ENCODE peak calls at places on chromosomes 11 and 22, in seven cellular contexts. Q is astrocyte of the spinal cord, N is endothelial cell of umbilical vein, R is tibial artery, K is fibroblast of villous mesenchyme, D is adrenal gland, F is testis. H is an unnamed sample.

GRCh38 chr22:46661221-46661851 is 41.1 kb downstream of the GRAMD4 start:
- DNase-seq in R (no peak), F (no peak), K (peak; percentile 45), D (peak; percentile 90), Q (peak; percentile 51), N (no peak), H (no peak)

GRCh38 chr11:111719379-111719778 is 46.8 kb downstream of the PPP2R1B start:
- DNase-seq in R (no peak), Q (peak; percentile 42), D (no peak), K (no peak), F (no peak), N (peak; percentile 46), H (peak; percentile 13)

GRCh38 chr22:35380013-35380412 is 883 bp upstream of the HMOX1 start:
- DNase-seq in F (no peak), N (peak; percentile 32), R (no peak), D (peak; percentile 69), K (no peak), Q (no peak), H (no peak)

GRCh38 chr11:128889657-128890213 is 1.4 kb upstream of the KCNJ5 start:
- DNase-seq in N (no peak), Q (no peak), R (no peak), F (no peak), D (no peak), K (no peak), H (no peak)

GRCh38 chr11:15765530-15765929 is 590.8 kb downstream of the SOX6 start:
- DNase-seq in F (no peak), N (no peak), R (no peak), D (no peak), Q (no peak), K (no peak), H (no peak)

GRCh38 chr11:6855971-6856542 is 6.8 kb upstream of the OR10A2 start:
- DNase-seq in D (no peak), Q (peak; percentile 8), F (no peak), N (no peak), K (peak; percentile 31), R (no peak), H (peak; percentile 13)

GRCh38 chr11:9820260-9820659 is 156.4 kb downstream of the SWAP70 start:
- DNase-seq in F (peak; percentile 24), K (no peak), D (no peak), N (no peak), Q (no peak), R (peak; percentile 43), H (peak; percentile 40)

GRCh38 chr11:115645631-115646271 is 141.5 kb upstream of the CADM1 start:
- DNase-seq in K (no peak), Q (no peak), F (peak; percentile 91), R (no peak), N (no peak), D (no peak), H (no peak)

GRCh38 chr22:37032535-37033460 is 13.3 kb downstream of the MPST start:
- DNase-seq in R (peak; percentile 33), N (no peak), F (no peak), K (peak; percentile 93), D (no peak), Q (peak; percentile 36), H (peak; percentile 86)

GRCh38 chr11:66904981-66905521 is 48.2 kb downstream of the LRFN4 start:
- DNase-seq in F (no peak), D (no peak), K (no peak), N (no peak), Q (no peak), R (no peak), H (no peak)

GRCh38 chr22:23457586-23457985 is 122.5 kb downstream of the IGLL1 start:
- DNase-seq in Q (no peak), N (no peak), F (no peak), D (no peak), R (no peak), K (no peak), H (no peak)

GRCh38 chr11:117096140-117096972 is 1.9 kb downstream of the SIK3 start:
- DNase-seq in K (peak; percentile 13), Q (no peak), R (no peak), N (no peak), F (peak; percentile 59), D (peak; percentile 16), H (no peak)

GRCh38 chr11:117059611-117060010 is 38.6 kb downstream of the SIK3 start:
- DNase-seq in N (peak; percentile 43), Q (no peak), F (no peak), D (no peak), K (no peak), R (no peak), H (no peak)

GRCh38 chr11:44112083-44112865 is 16.8 kb downstream of the EXT2 start:
- DNase-seq in N (no peak), D (peak; percentile 90), F (peak; percentile 20), Q (peak; percentile 37), K (peak; percentile 36), R (no peak), H (peak; percentile 87)

GRCh38 chr11:72079776-72080325 is 491 bp downstream of the NUMA1 start:
- DNase-seq in R (no peak), F (peak; percentile 29), Q (no peak), K (peak; percentile 35), N (no peak), D (no peak), H (no peak)

GRCh38 chr11:65833297-65834030 is at the start of gene SNX32:
- DNase-seq in Q (peak; percentile 93), D (peak; percentile 96), N (peak; percentile 92), R (peak; percentile 95), K (peak; percentile 91), F (peak; percentile 97), H (peak; percentile 86)

GRCh38 chr22:50483977-50484853 is 2.4 kb upstream of the MIOX start:
- DNase-seq in F (no peak), R (no peak), D (no peak), N (no peak), Q (no peak), K (no peak), H (no peak)

GRCh38 chr22:50487290-50488005 is 789 bp downstream of the MIOX start:
- DNase-seq in N (no peak), D (no peak), K (no peak), R (no peak), Q (no peak), F (no peak), H (no peak)

GRCh38 chr22:50483556-50483955 is 2.2 kb downstream of the ADM2 start:
- DNase-seq in N (no peak), K (no peak), F (no peak), Q (no peak), D (no peak), R (no peak), H (no peak)

GRCh38 chr22:50486561-50487289 is at the start of gene MIOX:
- DNase-seq in Q (no peak), R (no peak), F (no peak), D (no peak), N (no peak), K (no peak), H (peak; percentile 13)

GRCh38 chr22:50485221-50486131 is 1.2 kb upstream of the MIOX start:
- DNase-seq in K (no peak), N (no peak), R (no peak), Q (no peak), D (peak; percentile 48), F (no peak), H (peak; percentile 22)
- TF ChIP-seq CTCF in K (no peak), N (no peak), R (no peak), Q (no peak), D (no peak), F (no peak), H (no peak)

DNA sequence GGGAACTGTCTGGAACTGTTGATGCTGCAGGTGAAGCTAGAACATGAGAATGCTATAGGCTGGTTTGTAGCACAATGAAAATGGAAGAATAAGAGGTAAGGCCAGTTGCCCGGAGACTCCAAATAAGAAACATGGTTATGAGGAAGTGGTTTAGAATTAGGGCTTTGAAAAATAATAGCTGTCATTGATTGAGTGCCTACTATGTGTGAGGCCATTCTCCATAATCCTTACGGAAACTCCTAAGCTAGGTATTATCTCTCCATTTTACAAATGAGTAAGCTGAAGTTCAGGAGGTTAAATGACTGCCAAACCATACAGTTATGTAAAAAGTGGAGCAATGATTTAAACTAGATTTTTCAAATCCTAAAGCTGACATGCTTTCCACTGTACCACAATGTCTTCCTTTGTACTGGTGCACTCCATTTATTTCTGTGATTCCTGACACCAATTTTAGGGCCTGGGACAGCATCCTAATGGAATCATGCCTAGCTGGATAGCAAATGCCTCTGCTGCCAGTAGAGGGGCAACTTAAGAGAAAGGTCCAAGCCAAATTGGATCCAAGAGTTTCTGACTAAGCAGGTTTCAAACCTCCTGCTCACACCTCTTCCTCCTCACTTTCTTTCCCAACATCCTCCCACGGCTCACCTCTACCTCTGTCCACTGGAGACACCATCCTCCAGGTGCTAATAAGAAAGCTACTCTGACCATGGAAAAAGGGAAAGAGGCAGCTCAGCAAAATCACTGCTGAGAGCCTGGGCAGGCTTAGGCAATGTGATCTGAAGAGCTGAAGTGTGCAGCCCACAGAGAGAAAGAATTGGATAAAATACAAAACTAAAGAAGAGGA is 46.9 kb upstream of the PICALM start:
- DNase-seq in R (no peak), F (no peak), Q (peak; percentile 41), K (no peak), N (no peak), D (no peak), H (no peak)
- TF ChIP-seq CTCF in R (no peak), F (no peak), Q (peak; percentile 23), K (no peak), N (no peak), D (no peak), H (peak; percentile 1)

GRCh38 chr11:3849297-3849874 is 6.1 kb upstream of the STIM1 start:
- DNase-seq in Q (peak; percentile 48), F (peak; percentile 32), R (no peak), N (peak; percentile 51), D (no peak), K (peak; percentile 52), H (peak; percentile 33)
- TF ChIP-seq CTCF in Q (peak; percentile 74), F (peak; percentile 65), R (peak; percentile 67), N (peak; percentile 51), D (peak; percentile 75), K (peak; percentile 73), H (peak; percentile 81)

DNA sequence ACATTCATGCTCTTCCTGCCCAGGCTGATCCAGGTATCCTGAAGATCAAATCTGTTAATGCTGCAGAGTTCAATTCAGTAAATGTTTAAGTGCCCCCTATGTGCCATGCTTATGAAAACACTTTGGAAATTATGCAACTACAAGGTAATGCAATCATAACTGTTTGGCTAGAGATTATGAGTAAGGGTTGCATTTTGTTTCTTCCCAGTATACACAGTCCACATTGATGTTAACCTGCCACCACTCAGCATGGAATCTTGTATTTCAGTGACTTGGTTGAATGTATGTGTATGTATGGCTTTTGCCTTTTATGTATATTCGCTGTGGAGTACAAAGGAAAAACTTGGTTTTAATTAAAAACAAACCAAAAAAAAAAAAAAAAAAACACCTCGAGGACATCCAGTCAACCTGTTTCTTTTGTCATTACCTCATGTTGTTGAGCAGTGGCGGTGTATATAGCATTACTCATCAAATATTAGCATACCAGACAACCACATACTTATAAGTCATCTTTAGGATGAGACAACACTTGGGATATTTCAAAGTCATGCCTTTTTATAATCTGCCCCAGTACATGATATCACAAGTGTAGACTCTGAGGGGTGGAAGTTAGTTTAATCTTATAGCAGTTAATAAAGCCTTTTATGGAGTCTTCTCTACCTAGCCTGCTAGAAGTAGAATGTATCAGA is 86.1 kb upstream of the HORMAD2 start:
- DNase-seq in K (peak; percentile 74), D (no peak), Q (peak; percentile 76), R (no peak), N (peak; percentile 26), F (no peak), H (peak; percentile 71)
- TF ChIP-seq CTCF in K (peak; percentile 35), D (no peak), Q (no peak), R (no peak), N (no peak), F (no peak), H (no peak)

H was measured in AG10803.